ENCODE peak calls at places on chromosomes 5 and 9, in seven cellular contexts. Z is substantia nigra, B is posterior cingulate gyrus, I is cardiac muscle cell, V is fibroblast of the aortic adventitia, P is HT1080, E is activated T-cell treated with anti-CD3 and anti-CD28 coated beads for 48 hours. H is an unnamed sample.
A peak's percentile ranks its signal among the peaks of the same experiment; 100 is the strongest.

GRCh38 chr9:5557606-5558587 is 47.6 kb downstream of the PDCD1LG2 start:
- DNase-seq in Z (no peak), B (no peak), I (no peak), V (peak; percentile 83), P (no peak), E (peak; percentile 7), H (peak; percentile 39)

GRCh38 chr5:642481-642880 is 30.3 kb downstream of the CEP72 start:
- DNase-seq in Z (no peak), B (no peak), I (no peak), V (no peak), P (no peak), E (no peak), H (no peak)

GRCh38 chr5:113092683-113093082 is 116.1 kb downstream of the DCP2 start:
- DNase-seq in Z (no peak), B (no peak), I (no peak), V (no peak), P (peak; percentile 37), E (no peak), H (no peak)

GRCh38 chr5:72624641-72625236 is 117.5 kb upstream of the ZNF366 start:
- DNase-seq in Z (no peak), B (no peak), I (no peak), V (peak; percentile 48), P (peak; percentile 73), E (no peak), H (no peak)

GRCh38 chr9:127578952-127579853 is 32.9 kb upstream of the STXBP1 start:
- DNase-seq in Z (no peak), B (peak; percentile 73), I (no peak), V (peak; percentile 96), P (peak; percentile 100), E (peak; percentile 78), H (no peak)

GRCh38 chr9:92547356-92547755 is 11.6 kb upstream of the ECM2 start:
- DNase-seq in Z (no peak), B (no peak), I (no peak), V (no peak), P (no peak), E (no peak), H (no peak)

GRCh38 chr9:36826581-36826980 is 207.5 kb downstream of the PAX5 start:
- DNase-seq in Z (no peak), B (no peak), I (no peak), V (no peak), P (no peak), E (no peak), H (no peak)

GRCh38 chr9:38232895-38233294 is 159.6 kb upstream of the ALDH1B1 start:
- DNase-seq in Z (no peak), B (no peak), I (no peak), V (no peak), P (no peak), E (no peak), H (no peak)

GRCh38 chr9:81871695-81872094 is 56.5 kb upstream of the SPATA31D4 start:
- DNase-seq in Z (no peak), B (no peak), I (no peak), V (peak; percentile 70), P (peak; percentile 81), E (no peak), H (no peak)

GRCh38 chr5:5622806-5623205 is 200.3 kb downstream of the ICE1 start:
- DNase-seq in Z (no peak), B (no peak), I (no peak), V (no peak), P (no peak), E (no peak), H (no peak)

GRCh38 chr9:32587901-32588300 is 14.9 kb upstream of the NDUFB6 start:
- DNase-seq in Z (no peak), B (no peak), I (no peak), V (no peak), P (peak; percentile 39), E (no peak), H (no peak)

GRCh38 chr5:9058666-9059065 is 487.2 kb downstream of the SEMA5A start:
- DNase-seq in Z (no peak), B (no peak), I (no peak), V (no peak), P (peak; percentile 28), E (no peak), H (no peak)

GRCh38 chr5:7856855-7857254 is 5.9 kb upstream of the CFAP90 start:
- DNase-seq in Z (no peak), B (peak; percentile 37), I (peak; percentile 70), V (peak; percentile 40), P (no peak), E (no peak), H (peak; percentile 27)

GRCh38 chr5:37133939-37134338 is 115.2 kb downstream of the CPLANE1 start:
- DNase-seq in Z (no peak), B (no peak), I (no peak), V (peak; percentile 65), P (no peak), E (no peak), H (no peak)

GRCh38 chr5:42583322-42583721 is 160.1 kb downstream of the GHR start:
- DNase-seq in Z (no peak), B (no peak), I (peak; percentile 55), V (peak; percentile 68), P (peak; percentile 54), E (no peak), H (peak; percentile 60)

GRCh38 chr9:82540175-82540574 is 522.8 kb downstream of the RASEF start:
- DNase-seq in Z (no peak), B (no peak), I (no peak), V (no peak), P (no peak), E (no peak), H (no peak)

GRCh38 chr5:146766013-146766412 is 112.5 kb downstream of the PPP2R2B start:
- DNase-seq in Z (no peak), B (no peak), I (no peak), V (no peak), P (no peak), E (no peak), H (no peak)

GRCh38 chr9:116935149-116935897 is 248.2 kb downstream of the TRIM32 start:
- DNase-seq in Z (no peak), B (no peak), I (no peak), V (no peak), P (no peak), E (no peak), H (no peak)

GRCh38 chr9:120755827-120756434 is 37.3 kb downstream of the FBXW2 start:
- DNase-seq in Z (no peak), B (peak; percentile 63), I (peak; percentile 69), V (peak; percentile 62), P (peak; percentile 40), E (peak; percentile 32), H (peak; percentile 73)

GRCh38 chr5:174505621-174506020 is 218.8 kb upstream of the MSX2 start:
- DNase-seq in Z (no peak), B (no peak), I (no peak), V (peak; percentile 4), P (peak; percentile 82), E (no peak), H (no peak)

GRCh38 chr5:154899107-154899816 is 38.7 kb downstream of the GEMIN5 start:
- DNase-seq in Z (no peak), B (no peak), I (no peak), V (peak; percentile 5), P (no peak), E (no peak), H (no peak)

GRCh38 chr5:13250450-13251291 is 693.8 kb downstream of the DNAH5 start:
- DNase-seq in Z (no peak), B (no peak), I (peak; percentile 28), V (peak; percentile 1), P (peak; percentile 24), E (no peak), H (peak; percentile 40)

GRCh38 chr9:20477940-20478620 is 144.2 kb downstream of the MLLT3 start:
- DNase-seq in Z (no peak), B (no peak), I (no peak), V (peak; percentile 60), P (peak; percentile 70), E (no peak), H (no peak)

GRCh38 chr5:159510282-159510681 is 180.0 kb upstream of the IL12B start:
- DNase-seq in Z (no peak), B (no peak), I (peak; percentile 96), V (peak; percentile 46), P (peak; percentile 60), E (no peak), H (no peak)

GRCh38 chr5:120255214-120255613 is 208.9 kb upstream of the PRR16 start:
- DNase-seq in Z (no peak), B (no peak), I (no peak), V (no peak), P (no peak), E (no peak), H (no peak)

GRCh38 chr9:79796411-79796810 is 224.6 kb downstream of the TLE4 start:
- DNase-seq in Z (no peak), B (no peak), I (no peak), V (no peak), P (no peak), E (no peak), H (no peak)

GRCh38 chr5:127041571-127041970 is 11.2 kb upstream of the MARCHF3 start:
- DNase-seq in Z (no peak), B (no peak), I (no peak), V (peak; percentile 37), P (peak; percentile 65), E (no peak), H (no peak)

GRCh38 chr5:141547488-141547887 is 58.6 kb downstream of the PCDHGC5 start:
- DNase-seq in Z (no peak), B (no peak), I (peak; percentile 33), V (peak; percentile 54), P (no peak), E (no peak), H (no peak)

GRCh38 chr9:128911529-128912035 is 9.2 kb upstream of the PHYHD1 start:
- DNase-seq in Z (no peak), B (no peak), I (peak; percentile 41), V (no peak), P (peak; percentile 95), E (no peak), H (no peak)

GRCh38 chr9:34717996-34718614 is 8.2 kb upstream of the CCL21 start:
- DNase-seq in Z (no peak), B (no peak), I (no peak), V (no peak), P (no peak), E (no peak), H (no peak)

GRCh38 chr5:178940569-178941360 is at the start of gene ZNF454:
- DNase-seq in Z (peak; percentile 75), B (peak; percentile 94), I (peak; percentile 75), V (peak; percentile 86), P (no peak), E (no peak), H (no peak)

GRCh38 chr9:24381205-24381604 is 164.5 kb downstream of the IZUMO3 start:
- DNase-seq in Z (no peak), B (no peak), I (no peak), V (no peak), P (no peak), E (no peak), H (no peak)

GRCh38 chr5:134003064-134003956 is 1.5 kb downstream of the VDAC1 start:
- DNase-seq in Z (no peak), B (no peak), I (no peak), V (no peak), P (peak; percentile 26), E (peak; percentile 22), H (no peak)

GRCh38 chr9:132160802-132161742 is 786 bp upstream of the NTNG2 start:
- DNase-seq in Z (no peak), B (no peak), I (no peak), V (peak; percentile 80), P (peak; percentile 69), E (peak; percentile 40), H (peak; percentile 67)